ENCODE peak calls at places on chromosome 19, in six cellular contexts. Y, W, D, Q, X and E are unnamed samples.

GRCh38 chr19:48170817-48171347 is 402 bp downstream of the ZSWIM9 start:
- DNase-seq in Y (no peak), W (no peak), D (no peak), Q (no peak), X (no peak), E (peak)

GRCh38 chr19:397321-397720 is 11.6 kb downstream of the C2CD4C start:
- DNase-seq in Y (no peak), W (no peak), D (no peak), Q (no peak), X (no peak), E (no peak)

GRCh38 chr19:14561832-14562351 is 10.0 kb downstream of the NDUFB7 start:
- DNase-seq in Y (peak), W (no peak), D (no peak), Q (no peak), X (no peak), E (no peak)

GRCh38 chr19:29741776-29742175 is 26.7 kb upstream of the C19orf12 start:
- DNase-seq in Y (no peak), W (no peak), D (no peak), Q (no peak), X (no peak), E (no peak)

GRCh38 chr19:5018224-5019015 is 49.5 kb downstream of the KDM4B start:
- DNase-seq in Y (no peak), W (no peak), D (no peak), Q (no peak), X (no peak), E (no peak)

GRCh38 chr19:42350417-42350816 is 25.0 kb downstream of the MEGF8 start:
- DNase-seq in Y (no peak), W (no peak), D (no peak), Q (no peak), X (no peak), E (no peak)

GRCh38 chr19:54393381-54393780 is 21.9 kb upstream of the TTYH1 start:
- DNase-seq in Y (no peak), W (no peak), D (no peak), Q (no peak), X (no peak), E (no peak)

GRCh38 chr19:17659996-17660395 is 28.2 kb downstream of the UNC13A start:
- DNase-seq in Y (no peak), W (no peak), D (no peak), Q (no peak), X (no peak), E (no peak)